ENCODE peak calls at places on chromosomes 11 and 22, in five cellular contexts. One of them, this sample, is unnamed.

GRCh38 chr11:103940542-103940941 is 95.9 kb upstream of the DDI1 start:
- DNase-seq in NT2/D1: no peak
- DNase-seq in HEK293T: no peak
- DNase-seq in H1: no peak
- DNase-seq in HepG2: no peak
- DNase-seq in this sample: no peak

GRCh38 chr22:41382098-41382578 is 396 bp downstream of the TEF start:
- DNase-seq in NT2/D1: no peak
- DNase-seq in HEK293T: peak
- DNase-seq in H1: no peak
- DNase-seq in HepG2: no peak
- DNase-seq in this sample: no peak

GRCh38 chr11:46099973-46100335 is 21.3 kb downstream of the PHF21A start:
- DNase-seq in NT2/D1: no peak
- DNase-seq in HEK293T: no peak
- DNase-seq in H1: no peak
- DNase-seq in HepG2: no peak
- DNase-seq in this sample: no peak

GRCh38 chr11:72609045-72609444 is 65.2 kb downstream of the PDE2A start:
- DNase-seq in NT2/D1: no peak
- DNase-seq in HEK293T: peak
- DNase-seq in H1: no peak
- DNase-seq in HepG2: no peak
- DNase-seq in this sample: no peak

GRCh38 chr22:31241936-31242335 is 29.8 kb downstream of the LIMK2 start:
- DNase-seq in NT2/D1: no peak
- DNase-seq in HEK293T: no peak
- DNase-seq in H1: no peak
- DNase-seq in HepG2: no peak
- DNase-seq in this sample: no peak

GRCh38 chr22:23235425-23235824 is 55.1 kb downstream of the BCR start:
- DNase-seq in NT2/D1: no peak
- DNase-seq in HEK293T: no peak
- DNase-seq in H1: no peak
- DNase-seq in HepG2: no peak
- DNase-seq in this sample: no peak

GRCh38 chr11:129968611-129969419 is 33.8 kb downstream of the PRDM10 start:
- DNase-seq in NT2/D1: no peak
- DNase-seq in HEK293T: no peak
- DNase-seq in H1: no peak
- DNase-seq in HepG2: no peak
- DNase-seq in this sample: no peak

GRCh38 chr11:70567680-70568503 is 169.6 kb downstream of the CTTN start:
- DNase-seq in NT2/D1: peak
- DNase-seq in HEK293T: no peak
- DNase-seq in H1: no peak
- DNase-seq in HepG2: no peak
- DNase-seq in this sample: no peak

GRCh38 chr11:34552270-34552669 is 38.7 kb upstream of the ELF5 start:
- DNase-seq in NT2/D1: no peak
- DNase-seq in HEK293T: no peak
- DNase-seq in H1: no peak
- DNase-seq in HepG2: no peak
- DNase-seq in this sample: no peak

GRCh38 chr11:129946256-129946655 is 50.9 kb upstream of the NFRKB start:
- DNase-seq in NT2/D1: no peak
- DNase-seq in HEK293T: no peak
- DNase-seq in H1: no peak
- DNase-seq in HepG2: no peak
- DNase-seq in this sample: no peak

GRCh38 chr11:114166897-114167323 is 107.4 kb downstream of the ZBTB16 start:
- DNase-seq in NT2/D1: no peak
- DNase-seq in HEK293T: no peak
- DNase-seq in H1: no peak
- DNase-seq in HepG2: no peak
- DNase-seq in this sample: no peak

GRCh38 chr22:49600891-49601431 is 226.7 kb downstream of the BRD1 start:
- DNase-seq in NT2/D1: no peak
- DNase-seq in HEK293T: no peak
- DNase-seq in H1: no peak
- DNase-seq in HepG2: no peak
- DNase-seq in this sample: no peak

GRCh38 chr11:16924826-16925494 is 89.3 kb downstream of the PLEKHA7 start:
- DNase-seq in NT2/D1: peak
- DNase-seq in HEK293T: peak
- DNase-seq in H1: no peak
- DNase-seq in HepG2: peak
- DNase-seq in this sample: no peak

GRCh38 chr22:38455530-38456271 is 702 bp upstream of the KCNJ4 start:
- DNase-seq in NT2/D1: no peak
- DNase-seq in HEK293T: peak
- DNase-seq in H1: no peak
- DNase-seq in HepG2: no peak
- DNase-seq in this sample: no peak

GRCh38 chr22:49730656-49731055 is 97.0 kb downstream of the BRD1 start:
- DNase-seq in NT2/D1: no peak
- DNase-seq in HEK293T: no peak
- DNase-seq in H1: no peak
- DNase-seq in HepG2: no peak
- DNase-seq in this sample: no peak

GRCh38 chr11:118435233-118435892 is 929 bp upstream of the KMT2A start:
- DNase-seq in NT2/D1: peak
- DNase-seq in HEK293T: peak
- DNase-seq in H1: peak
- DNase-seq in HepG2: peak
- DNase-seq in this sample: no peak

GRCh38 chr22:19962909-19963806 is 21.5 kb upstream of the TXNRD2 start:
- DNase-seq in NT2/D1: no peak
- DNase-seq in HEK293T: no peak
- DNase-seq in H1: no peak
- DNase-seq in HepG2: peak
- DNase-seq in this sample: no peak

GRCh38 chr22:31177420-31178162 is 17.6 kb downstream of the RNF185 start:
- DNase-seq in NT2/D1: no peak
- DNase-seq in HEK293T: no peak
- DNase-seq in H1: no peak
- DNase-seq in HepG2: no peak
- DNase-seq in this sample: no peak

GRCh38 chr11:43278302-43278956 is 33.4 kb upstream of the API5 start:
- DNase-seq in NT2/D1: no peak
- DNase-seq in HEK293T: peak
- DNase-seq in H1: no peak
- DNase-seq in HepG2: peak
- DNase-seq in this sample: no peak

GRCh38 chr11:124629961-124630360 is 7.3 kb downstream of the TBRG1 start:
- DNase-seq in NT2/D1: no peak
- DNase-seq in HEK293T: no peak
- DNase-seq in H1: no peak
- DNase-seq in HepG2: no peak
- DNase-seq in this sample: no peak

GRCh38 chr11:2781413-2782274 is 81.8 kb upstream of the KCNQ1OT1 start:
- DNase-seq in NT2/D1: no peak
- DNase-seq in HEK293T: no peak
- DNase-seq in H1: no peak
- DNase-seq in HepG2: no peak
- DNase-seq in this sample: no peak

GRCh38 chr11:69520186-69520585 is 38.7 kb downstream of the LINC01488 start:
- DNase-seq in NT2/D1: no peak
- DNase-seq in HEK293T: no peak
- DNase-seq in H1: no peak
- DNase-seq in HepG2: no peak
- DNase-seq in this sample: no peak

GRCh38 chr11:58068640-58069039 is 37.9 kb downstream of the OR6Q1 start:
- DNase-seq in NT2/D1: no peak
- DNase-seq in HEK293T: no peak
- DNase-seq in H1: no peak
- DNase-seq in HepG2: no peak
- DNase-seq in this sample: no peak

GRCh38 chr11:3109434-3109833 is 52.2 kb upstream of the CARS1 start:
- DNase-seq in NT2/D1: no peak
- DNase-seq in HEK293T: no peak
- DNase-seq in H1: no peak
- DNase-seq in HepG2: no peak
- DNase-seq in this sample: no peak

GRCh38 chr22:31248138-31248745 is 36.1 kb downstream of the LIMK2 start:
- DNase-seq in NT2/D1: peak
- DNase-seq in HEK293T: peak
- DNase-seq in H1: peak
- DNase-seq in HepG2: no peak
- DNase-seq in this sample: no peak

GRCh38 chr11:43723617-43724016 is 43.1 kb downstream of the HSD17B12 start:
- DNase-seq in NT2/D1: no peak
- DNase-seq in HEK293T: no peak
- DNase-seq in H1: no peak
- DNase-seq in HepG2: no peak
- DNase-seq in this sample: no peak

GRCh38 chr22:48342732-48343131 is 1484.9 kb downstream of the BRD1 start:
- DNase-seq in NT2/D1: no peak
- DNase-seq in HEK293T: no peak
- DNase-seq in H1: no peak
- DNase-seq in HepG2: no peak
- DNase-seq in this sample: no peak

GRCh38 chr11:119754656-119755350 is 25.8 kb upstream of the NECTIN1 start:
- DNase-seq in NT2/D1: no peak
- DNase-seq in HEK293T: no peak
- DNase-seq in H1: no peak
- DNase-seq in HepG2: no peak
- DNase-seq in this sample: no peak

GRCh38 chr11:15055620-15056356 is 17.6 kb upstream of the CALCB start:
- DNase-seq in NT2/D1: no peak
- DNase-seq in HEK293T: no peak
- DNase-seq in H1: no peak
- DNase-seq in HepG2: no peak
- DNase-seq in this sample: no peak

GRCh38 chr11:292211-293121 is 3.5 kb downstream of the PGGHG start:
- DNase-seq in NT2/D1: no peak
- DNase-seq in HEK293T: no peak
- DNase-seq in H1: no peak
- DNase-seq in HepG2: no peak
- DNase-seq in this sample: no peak

GRCh38 chr11:104146421-104146820 is 17.5 kb downstream of the PDGFD start:
- DNase-seq in NT2/D1: no peak
- DNase-seq in HEK293T: no peak
- DNase-seq in H1: no peak
- DNase-seq in HepG2: no peak
- DNase-seq in this sample: no peak

GRCh38 chr11:120208777-120209176 is 2.1 kb upstream of the OAF start:
- DNase-seq in NT2/D1: no peak
- DNase-seq in HEK293T: no peak
- DNase-seq in H1: no peak
- DNase-seq in HepG2: peak
- DNase-seq in this sample: no peak

GRCh38 chr11:8248786-8249185 is 14.9 kb downstream of the LMO1 start:
- DNase-seq in NT2/D1: no peak
- DNase-seq in HEK293T: no peak
- DNase-seq in H1: no peak
- DNase-seq in HepG2: no peak
- DNase-seq in this sample: no peak

GRCh38 chr11:8098361-8098760 is 17.4 kb downstream of the TUB start:
- DNase-seq in NT2/D1: no peak
- DNase-seq in HEK293T: no peak
- DNase-seq in H1: no peak
- DNase-seq in HepG2: no peak
- DNase-seq in this sample: no peak

GRCh38 chr22:39117585-39118191 is 20.6 kb downstream of the APOBEC3H start:
- DNase-seq in NT2/D1: no peak
- DNase-seq in HEK293T: peak
- DNase-seq in H1: no peak
- DNase-seq in HepG2: peak
- DNase-seq in this sample: peak

DNA sequence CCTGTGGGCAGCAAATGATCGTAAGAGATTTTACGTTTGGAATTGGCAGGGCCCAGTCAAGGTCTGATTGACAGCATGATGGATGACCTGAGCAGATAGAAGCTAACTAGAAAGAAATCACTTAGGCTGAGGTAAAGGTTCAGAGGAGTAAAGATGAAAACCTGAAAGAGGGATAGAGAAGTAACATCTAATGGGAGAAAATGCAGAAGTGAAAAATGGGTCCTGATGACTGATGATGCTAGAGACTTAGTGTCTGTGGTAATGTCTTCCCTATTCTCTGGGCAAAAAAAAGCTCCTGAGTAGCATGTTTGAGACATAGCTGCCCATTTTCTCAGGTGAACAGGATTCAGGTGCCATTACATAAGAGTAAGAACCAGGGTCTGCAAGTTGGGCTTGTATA is 628.8 kb upstream of the ANO5 start:
- DNase-seq in NT2/D1: no peak
- DNase-seq in HEK293T: no peak
- DNase-seq in H1: no peak
- DNase-seq in HepG2: no peak
- DNase-seq in this sample: no peak
- TF ChIP-seq SUZ12 in NT2/D1: no peak
- TF ChIP-seq SUZ12 in HEK293T: no peak
- TF ChIP-seq SUZ12 in H1: no peak
- TF ChIP-seq SUZ12 in HepG2: no peak
- TF ChIP-seq SUZ12 in this sample: no peak

GRCh38 chr11:94649925-94650623 is 82.9 kb downstream of the PIWIL4 start:
- DNase-seq in NT2/D1: peak
- DNase-seq in HEK293T: no peak
- DNase-seq in H1: peak
- DNase-seq in HepG2: no peak
- DNase-seq in this sample: no peak

GRCh38 chr11:94648789-94649188 is 81.6 kb downstream of the PIWIL4 start:
- DNase-seq in NT2/D1: no peak
- DNase-seq in HEK293T: no peak
- DNase-seq in H1: no peak
- DNase-seq in HepG2: no peak
- DNase-seq in this sample: no peak

GRCh38 chr11:94652735-94653284 is 85.6 kb downstream of the PIWIL4 start:
- DNase-seq in NT2/D1: no peak
- DNase-seq in HEK293T: no peak
- DNase-seq in H1: no peak
- DNase-seq in HepG2: no peak
- DNase-seq in this sample: no peak

GRCh38 chr11:94649254-94649653 is 82.1 kb downstream of the PIWIL4 start:
- DNase-seq in NT2/D1: no peak
- DNase-seq in HEK293T: no peak
- DNase-seq in H1: no peak
- DNase-seq in HepG2: no peak
- DNase-seq in this sample: no peak

GRCh38 chr11:94650756-94651155 is 83.6 kb downstream of the PIWIL4 start:
- DNase-seq in NT2/D1: no peak
- DNase-seq in HEK293T: no peak
- DNase-seq in H1: no peak
- DNase-seq in HepG2: no peak
- DNase-seq in this sample: no peak
- TF ChIP-seq SUZ12 in NT2/D1: no peak
- TF ChIP-seq SUZ12 in HEK293T: no peak
- TF ChIP-seq SUZ12 in H1: no peak
- TF ChIP-seq SUZ12 in HepG2: no peak
- TF ChIP-seq SUZ12 in this sample: no peak

GRCh38 chr11:126440276-126440675 is 84.8 kb downstream of the ST3GAL4 start:
- DNase-seq in NT2/D1: no peak
- DNase-seq in HEK293T: no peak
- DNase-seq in H1: no peak
- DNase-seq in HepG2: no peak
- DNase-seq in this sample: no peak
- TF ChIP-seq SUZ12 in NT2/D1: no peak
- TF ChIP-seq SUZ12 in HEK293T: no peak
- TF ChIP-seq SUZ12 in H1: no peak
- TF ChIP-seq SUZ12 in HepG2: no peak
- TF ChIP-seq SUZ12 in this sample: no peak

GRCh38 chr22:29454186-29454745 is 15.9 kb downstream of the RFPL1 start:
- DNase-seq in NT2/D1: no peak
- DNase-seq in HEK293T: no peak
- DNase-seq in H1: no peak
- DNase-seq in HepG2: no peak
- DNase-seq in this sample: no peak
- TF ChIP-seq SUZ12 in NT2/D1: no peak
- TF ChIP-seq SUZ12 in HEK293T: no peak
- TF ChIP-seq SUZ12 in H1: no peak
- TF ChIP-seq SUZ12 in HepG2: no peak
- TF ChIP-seq SUZ12 in this sample: no peak

This sample was measured in GM12878.